ENCODE peak calls at places on chromosomes 13 and 19, in eight cellular contexts. Q is stomach, P is tibial nerve, O is A549, L is uterus, J is breast epithelium, N is adrenal gland, V is upper lobe of left lung. T is an unnamed sample. For H3K4me1, the result is how much of the 10 kb centered on the place peaks cover.

GRCh38 chr13:30718661-30719520 is 16.5 kb upstream of the ALOX5AP start:
- DNase-seq in Q (no peak), P (no peak), O (peak), L (no peak), J (no peak), N (no peak), V (peak), T (no peak)

GRCh38 chr19:32287811-32288227 is 57.6 kb upstream of the ZNF507 start:
- DNase-seq in Q (peak), P (peak), O (peak), L (peak), J (no peak), N (peak), V (peak), T (peak)

GRCh38 chr13:42038661-42039456 is 9.6 kb upstream of the DGKH start:
- DNase-seq in Q (no peak), P (no peak), O (no peak), L (peak), J (no peak), N (no peak), V (no peak), T (no peak)

GRCh38 chr19:21468791-21469190 is 36.6 kb upstream of the ZNF429 start:
- DNase-seq in Q (no peak), P (no peak), O (no peak), L (no peak), J (no peak), N (no peak), V (no peak), T (no peak)

GRCh38 chr13:80400164-80400767 is 59.3 kb upstream of the SPRY2 start:
- DNase-seq in Q (no peak), P (no peak), O (no peak), L (no peak), J (no peak), N (no peak), V (no peak), T (no peak)

GRCh38 chr13:99585609-99586008 is 84.3 kb downstream of the TM9SF2 start:
- DNase-seq in Q (no peak), P (no peak), O (no peak), L (no peak), J (no peak), N (no peak), V (no peak), T (no peak)

GRCh38 chr13:108033800-108034707 is 181.3 kb downstream of the LIG4 start:
- DNase-seq in Q (no peak), P (no peak), O (no peak), L (no peak), J (no peak), N (no peak), V (no peak), T (peak)

GRCh38 chr19:58145849-58146248 is 4.7 kb downstream of the ZNF329 start:
- DNase-seq in Q (no peak), P (no peak), O (no peak), L (no peak), J (no peak), N (no peak), V (no peak), T (no peak)

GRCh38 chr13:40994581-40995230 is 24.4 kb downstream of the ELF1 start:
- DNase-seq in Q (no peak), P (no peak), O (no peak), L (no peak), J (no peak), N (no peak), V (no peak), T (no peak)
- H3K4me1 ChIP-seq in Q (under half), P (under half), O (under half), L (under half), J (under half), N (under half), V (half or more), T (half or more)

DNA sequence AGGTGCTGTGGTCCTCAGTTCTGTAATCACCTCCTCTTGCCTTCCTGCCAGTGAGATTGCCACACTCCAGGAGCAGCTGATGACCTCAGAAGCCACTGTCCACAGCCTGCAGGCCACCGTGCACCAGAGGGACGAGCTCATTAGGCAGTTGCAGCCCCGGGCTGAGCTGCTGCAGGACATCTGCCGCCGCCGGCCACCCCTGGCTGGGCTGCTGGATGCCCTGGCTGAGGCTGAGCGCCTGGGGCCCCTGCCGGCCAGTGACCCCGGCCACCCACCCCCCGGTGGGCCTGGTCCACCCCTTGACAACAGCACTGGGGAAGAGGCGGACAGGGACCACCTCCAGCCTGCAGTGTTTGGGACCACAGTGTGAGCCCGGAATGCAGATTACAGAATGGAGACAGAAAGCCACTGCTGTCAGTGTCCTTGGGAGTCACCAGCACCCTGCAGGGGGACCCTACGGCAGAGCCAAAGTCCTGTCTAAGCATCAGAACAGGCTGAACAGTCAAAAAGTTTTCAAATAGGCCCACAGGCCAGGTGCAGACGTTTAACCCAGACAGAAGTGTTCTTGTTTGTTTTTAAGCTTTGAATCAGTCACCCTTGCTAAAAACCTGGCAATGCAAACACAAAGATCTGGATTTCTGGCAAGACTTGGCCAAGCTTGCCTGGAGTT is 4.2 kb downstream of the VMAC start:
- DNase-seq in Q (no peak), P (no peak), O (no peak), L (no peak), J (no peak), N (no peak), V (no peak), T (no peak)
- TF ChIP-seq POLR2A in Q (no peak), P (no peak), O (no peak), L (no peak), J (no peak), N (no peak), V (no peak), T (no peak)

GRCh38 chr19:19460258-19460731 is 54.8 kb downstream of the GATAD2A start:
- DNase-seq in Q (no peak), P (no peak), O (no peak), L (no peak), J (no peak), N (no peak), V (no peak), T (no peak)

GRCh38 chr19:19459707-19460251 is 54.3 kb downstream of the GATAD2A start:
- DNase-seq in Q (peak), P (no peak), O (no peak), L (no peak), J (no peak), N (peak), V (peak), T (peak)

GRCh38 chr19:19460761-19461265 is 54.5 kb downstream of the TSSK6 start:
- DNase-seq in Q (peak), P (peak), O (no peak), L (no peak), J (no peak), N (peak), V (peak), T (peak)

GRCh38 chr19:19461671-19462622 is 53.4 kb downstream of the TSSK6 start:
- DNase-seq in Q (peak), P (no peak), O (no peak), L (peak), J (no peak), N (peak), V (peak), T (peak)

DNA sequence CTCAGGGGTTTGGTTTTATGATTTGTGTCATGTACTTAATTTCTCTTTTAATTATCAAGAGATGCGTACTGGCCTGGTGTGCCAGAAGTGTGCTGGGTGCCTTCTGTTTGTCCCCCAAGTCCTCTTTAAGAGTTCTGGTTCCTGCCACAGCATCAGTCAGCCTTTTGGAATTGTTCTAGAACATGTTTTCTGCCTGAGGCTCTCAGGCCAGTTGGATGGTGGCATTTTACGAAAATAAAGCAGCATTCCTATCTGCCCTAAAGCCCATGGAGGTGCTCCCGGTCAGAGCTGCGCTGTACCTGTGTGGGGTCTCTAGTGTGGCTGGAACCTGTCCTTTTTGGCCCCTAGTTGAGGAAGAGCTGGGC is 54.1 kb downstream of the TSSK6 start:
- DNase-seq in Q (no peak), P (no peak), O (no peak), L (no peak), J (no peak), N (no peak), V (no peak), T (no peak)
- H3K4me1 ChIP-seq in Q (half or more), P (half or more), O (under half), L (under half), J (under half), N (half or more), V (half or more), T (half or more)

GRCh38 chr19:11355160-11356073 is at the start of gene PLPPR2:
- DNase-seq in Q (peak), P (peak), O (peak), L (peak), J (peak), N (peak), V (peak), T (peak)
- TF ChIP-seq POLR2A in Q (no peak), P (peak), O (peak), L (peak), J (no peak), N (peak), V (no peak), T (peak)